ENCODE peak calls at places on chromosome 12, in ten cellular contexts. O is RWPE2; I is HFF-Myc; K is foreskin fibroblast; T is CD8-positive, alpha-beta T cell; C is epithelial cell of esophagus; F is SK-N-SH; L is tibial artery; E is mucosa of descending colon; B is IMR-90. Z is an unnamed sample.

GRCh38 chr12:70960484-70960883 is 39.9 kb upstream of the PTPRR start:
- DNase-seq in O (no peak), I (no peak), K (no peak), T (no peak), C (peak), F (no peak), L (no peak), E (no peak), B (no peak), Z (no peak)

GRCh38 chr12:53725824-53726223 is 1.4 kb downstream of the CALCOCO1 start:
- DNase-seq in O (no peak), I (no peak), K (peak), T (no peak), C (peak), F (no peak), L (peak), E (no peak), B (peak), Z (no peak)

GRCh38 chr12:53172352-53172751 is 8.2 kb upstream of the ZNF740 start:
- DNase-seq in O (no peak), I (no peak), K (peak), T (no peak), C (peak), F (no peak), L (no peak), E (no peak), B (peak), Z (no peak)

GRCh38 chr12:116454950-116455447 is 104.2 kb upstream of the MAP1LC3B2 start:
- DNase-seq in O (peak), I (peak), K (peak), T (no peak), C (peak), F (no peak), L (no peak), E (no peak), B (peak), Z (no peak)

GRCh38 chr12:92412931-92413685 is 267.5 kb upstream of the BTG1 start:
- DNase-seq in O (no peak), I (no peak), K (peak), T (no peak), C (no peak), F (no peak), L (no peak), E (no peak), B (peak), Z (no peak)

GRCh38 chr12:30108666-30109065 is 324.9 kb upstream of the TMTC1 start:
- DNase-seq in O (no peak), I (no peak), K (no peak), T (no peak), C (no peak), F (no peak), L (no peak), E (no peak), B (no peak), Z (no peak)

GRCh38 chr12:114636723-114637480 is 47.1 kb downstream of the TBX3 start:
- DNase-seq in O (no peak), I (no peak), K (peak), T (no peak), C (peak), F (peak), L (no peak), E (no peak), B (peak), Z (no peak)

GRCh38 chr12:22505826-22506225 is 38.5 kb downstream of the C2CD5 start:
- DNase-seq in O (no peak), I (no peak), K (no peak), T (no peak), C (no peak), F (no peak), L (no peak), E (no peak), B (no peak), Z (no peak)

GRCh38 chr12:53078425-53079225 is 565 bp downstream of the SPRYD3 start:
- DNase-seq in O (no peak), I (no peak), K (peak), T (no peak), C (peak), F (no peak), L (peak), E (no peak), B (peak), Z (peak)

GRCh38 chr12:130192667-130193345 is 30.5 kb downstream of the FZD10 start:
- DNase-seq in O (no peak), I (no peak), K (no peak), T (no peak), C (peak), F (no peak), L (no peak), E (no peak), B (no peak), Z (no peak)

GRCh38 chr12:138171-138897 is 71.8 kb downstream of the IQSEC3 start:
- DNase-seq in O (no peak), I (no peak), K (no peak), T (no peak), C (no peak), F (no peak), L (no peak), E (no peak), B (no peak), Z (no peak)

GRCh38 chr12:4450551-4451112 is 5.0 kb upstream of the FGF6 start:
- DNase-seq in O (no peak), I (no peak), K (no peak), T (no peak), C (no peak), F (no peak), L (no peak), E (no peak), B (no peak), Z (no peak)

GRCh38 chr12:15188136-15188535 is 33.1 kb downstream of the RERG start:
- DNase-seq in O (no peak), I (no peak), K (no peak), T (no peak), C (no peak), F (no peak), L (no peak), E (no peak), B (no peak), Z (no peak)

GRCh38 chr12:130961921-130962326 is 8.2 kb downstream of the ADGRD1 start:
- DNase-seq in O (no peak), I (no peak), K (no peak), T (no peak), C (no peak), F (peak), L (no peak), E (no peak), B (no peak), Z (no peak)

GRCh38 chr12:52213541-52214420 is 19.3 kb upstream of the KRT7 start:
- DNase-seq in O (peak), I (no peak), K (peak), T (peak), C (peak), F (peak), L (peak), E (peak), B (peak), Z (no peak)

GRCh38 chr12:90842477-90842876 is 112.5 kb downstream of the CCER1 start:
- DNase-seq in O (no peak), I (no peak), K (no peak), T (no peak), C (peak), F (no peak), L (no peak), E (no peak), B (no peak), Z (no peak)

GRCh38 chr12:121009744-121010143 is 6.5 kb downstream of the C12orf43 start:
- DNase-seq in O (no peak), I (no peak), K (peak), T (no peak), C (peak), F (no peak), L (no peak), E (no peak), B (peak), Z (no peak)

GRCh38 chr12:93380480-93381121 is 2.9 kb downstream of the NUDT4 start:
- DNase-seq in O (no peak), I (no peak), K (peak), T (no peak), C (peak), F (peak), L (no peak), E (no peak), B (peak), Z (no peak)

GRCh38 chr12:58882796-58883195 is 37.5 kb downstream of the LRIG3 start:
- DNase-seq in O (no peak), I (no peak), K (no peak), T (no peak), C (no peak), F (no peak), L (no peak), E (no peak), B (no peak), Z (no peak)

GRCh38 chr12:67434653-67435375 is 165.7 kb downstream of the CAND1 start:
- DNase-seq in O (no peak), I (peak), K (peak), T (no peak), C (peak), F (no peak), L (no peak), E (no peak), B (peak), Z (no peak)

GRCh38 chr12:27280412-27280811 is 36.3 kb downstream of the STK38L start:
- DNase-seq in O (no peak), I (no peak), K (no peak), T (no peak), C (no peak), F (no peak), L (no peak), E (no peak), B (no peak), Z (no peak)

GRCh38 chr12:104215638-104216297 is at the start of gene TXNRD1:
- DNase-seq in O (peak), I (no peak), K (peak), T (peak), C (peak), F (no peak), L (peak), E (peak), B (peak), Z (peak)

GRCh38 chr12:96194901-96195844 is 998 bp downstream of the ELK3 start:
- DNase-seq in O (no peak), I (peak), K (peak), T (peak), C (peak), F (peak), L (peak), E (peak), B (peak), Z (peak)

GRCh38 chr12:47277972-47278448 is 198.3 kb upstream of the AMIGO2 start:
- DNase-seq in O (no peak), I (peak), K (peak), T (no peak), C (peak), F (no peak), L (no peak), E (no peak), B (peak), Z (no peak)

GRCh38 chr12:29709641-29710040 is 74.1 kb downstream of the TMTC1 start:
- DNase-seq in O (no peak), I (no peak), K (no peak), T (no peak), C (no peak), F (no peak), L (no peak), E (no peak), B (no peak), Z (no peak)

DNA sequence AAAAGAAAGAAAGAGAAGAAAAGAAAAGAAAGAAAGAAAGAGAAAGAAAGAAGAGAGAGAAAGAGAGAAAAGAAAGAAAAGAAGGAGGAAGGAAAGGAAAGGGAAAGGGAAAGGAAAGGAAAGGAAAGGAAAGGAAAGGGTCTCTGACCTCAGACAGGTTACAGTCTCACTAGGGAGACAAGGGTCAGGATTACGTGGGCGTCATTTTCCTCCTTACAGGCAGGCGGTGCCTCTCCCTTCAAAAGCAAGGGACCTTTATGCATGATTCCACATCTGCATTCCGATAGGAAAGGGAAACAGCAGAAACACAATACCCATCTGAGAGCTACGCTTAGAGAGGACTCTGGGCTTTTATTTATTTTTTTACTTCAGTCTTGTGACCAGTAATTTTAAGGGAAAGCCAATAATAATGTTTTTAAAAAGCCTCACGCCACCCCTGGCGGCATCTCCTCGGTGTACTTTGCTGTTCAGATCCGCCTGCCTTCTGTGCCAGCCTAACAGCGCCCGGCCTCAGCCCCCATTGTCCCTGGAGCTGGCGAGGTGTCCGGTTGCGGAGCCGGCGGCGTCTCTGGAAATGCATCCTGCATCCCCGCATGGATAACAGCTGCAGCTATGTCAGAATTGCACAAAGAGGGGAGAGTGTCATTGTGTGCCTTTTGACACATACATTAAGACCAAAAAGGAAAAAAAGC is 882 bp upstream of the HIP1R start:
- DNase-seq in O (peak), I (no peak), K (peak), T (no peak), C (peak), F (peak), L (peak), E (peak), B (peak), Z (no peak)
- H3K4me3 ChIP-seq in O (peak), I (peak), K (peak), T (peak), C (peak), F (peak), L (peak), E (no peak), B (peak), Z (peak)

GRCh38 chr12:65822732-65823480 is 1.4 kb upstream of the HMGA2 start:
- DNase-seq in O (peak), I (peak), K (peak), T (no peak), C (peak), F (peak), L (no peak), E (peak), B (peak), Z (no peak)
- H3K4me3 ChIP-seq in O (peak), I (peak), K (peak), T (no peak), C (peak), F (peak), L (no peak), E (no peak), B (peak), Z (no peak)

GRCh38 chr12:76014007-76014406 is 17.6 kb downstream of the PHLDA1 start:
- DNase-seq in O (no peak), I (no peak), K (no peak), T (no peak), C (no peak), F (peak), L (no peak), E (no peak), B (no peak), Z (no peak)

GRCh38 chr12:76012656-76013055 is 18.9 kb downstream of the PHLDA1 start:
- DNase-seq in O (no peak), I (no peak), K (no peak), T (no peak), C (no peak), F (no peak), L (no peak), E (no peak), B (no peak), Z (no peak)

GRCh38 chr12:76013603-76014002 is 18.0 kb downstream of the PHLDA1 start:
- DNase-seq in O (no peak), I (no peak), K (no peak), T (no peak), C (no peak), F (no peak), L (no peak), E (no peak), B (no peak), Z (no peak)

GRCh38 chr12:76008438-76008837 is 23.1 kb downstream of the PHLDA1 start:
- DNase-seq in O (no peak), I (no peak), K (no peak), T (no peak), C (no peak), F (no peak), L (no peak), E (no peak), B (no peak), Z (no peak)

DNA sequence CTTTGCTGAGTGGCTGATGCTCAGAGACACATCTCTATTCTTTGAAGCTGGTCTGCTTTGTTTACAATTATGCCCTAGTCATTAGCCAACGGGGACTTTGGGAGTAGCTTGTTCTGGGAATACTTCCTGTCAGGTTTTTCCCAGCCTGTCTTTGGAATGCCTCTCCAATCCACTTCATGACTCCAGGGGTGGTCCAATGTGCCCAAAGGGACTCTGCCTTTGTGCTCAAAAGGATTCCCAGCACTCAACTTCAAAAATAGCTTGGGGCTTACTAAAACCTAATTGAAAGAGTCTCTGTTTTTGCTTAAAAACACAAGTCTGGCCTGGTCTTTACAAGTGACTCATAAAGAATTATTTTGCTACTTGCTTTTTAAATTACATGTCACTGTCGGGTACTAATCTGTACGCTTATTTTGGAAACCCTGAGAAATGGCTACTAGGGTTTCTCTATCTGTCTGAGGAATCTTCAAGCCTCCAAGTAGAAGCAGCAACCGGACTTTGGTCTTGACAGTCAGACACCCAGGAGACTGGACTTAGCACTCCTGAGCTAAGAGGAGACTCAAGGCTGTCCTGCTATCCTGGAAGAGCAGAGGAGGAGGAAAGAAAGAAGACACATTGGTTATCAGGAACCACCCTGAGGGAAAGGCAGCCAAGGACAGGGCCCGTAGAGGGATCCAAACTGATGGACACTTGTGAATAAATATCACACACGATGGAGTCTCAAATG is 20.7 kb downstream of the PHLDA1 start:
- DNase-seq in O (no peak), I (no peak), K (peak), T (no peak), C (no peak), F (no peak), L (no peak), E (no peak), B (peak), Z (no peak)
- H3K4me3 ChIP-seq in O (no peak), I (no peak), K (no peak), T (no peak), C (no peak), F (no peak), L (no peak), E (no peak), B (no peak), Z (no peak)

GRCh38 chr12:106584104-106585064 is 1.6 kb downstream of the RFX4 start:
- DNase-seq in O (no peak), I (no peak), K (no peak), T (no peak), C (no peak), F (peak), L (no peak), E (no peak), B (no peak), Z (no peak)
- H3K4me3 ChIP-seq in O (no peak), I (no peak), K (no peak), T (no peak), C (no peak), F (no peak), L (no peak), E (no peak), B (no peak), Z (no peak)

GRCh38 chr12:94648578-94648977 is 1.8 kb downstream of the TMCC3 start:
- DNase-seq in O (no peak), I (no peak), K (peak), T (no peak), C (peak), F (no peak), L (no peak), E (no peak), B (no peak), Z (no peak)
- H3K4me3 ChIP-seq in O (peak), I (no peak), K (no peak), T (no peak), C (peak), F (no peak), L (peak), E (no peak), B (no peak), Z (no peak)

DNA sequence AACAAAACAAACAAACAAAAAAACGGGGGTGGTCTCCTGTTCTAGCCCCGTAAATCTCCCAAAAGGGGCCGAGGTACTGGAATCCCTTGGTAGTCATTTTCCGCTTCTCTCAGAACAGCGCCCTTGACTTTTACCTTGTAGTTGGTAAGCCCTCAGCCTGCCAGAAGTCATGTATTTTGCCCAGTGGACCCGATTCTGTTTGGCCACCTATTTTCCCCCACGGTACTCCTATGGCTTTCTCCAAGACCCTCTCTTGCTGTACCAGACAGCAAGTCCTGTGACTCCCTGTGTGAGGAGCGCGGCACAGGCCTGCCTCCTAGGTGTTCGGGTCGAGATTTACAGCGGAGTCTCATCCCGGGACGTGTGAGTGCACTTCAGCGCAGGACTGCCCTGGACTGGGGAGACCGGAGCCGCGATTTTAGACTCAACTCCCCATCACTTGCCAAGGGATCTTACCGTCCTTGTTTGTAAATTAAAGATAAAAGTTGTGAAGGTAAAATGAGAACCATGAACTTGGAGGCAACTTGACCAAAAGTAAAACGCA is 1.1 kb upstream of the MBD6 start:
- DNase-seq in O (no peak), I (no peak), K (peak), T (peak), C (peak), F (no peak), L (peak), E (peak), B (peak), Z (no peak)
- H3K4me3 ChIP-seq in O (peak), I (peak), K (peak), T (peak), C (no peak), F (peak), L (peak), E (no peak), B (no peak), Z (peak)

GRCh38 chr12:111163422-111163821 is 205.5 kb downstream of the PHETA1 start:
- DNase-seq in O (no peak), I (no peak), K (no peak), T (no peak), C (no peak), F (no peak), L (no peak), E (no peak), B (no peak), Z (no peak)
- H3K4me3 ChIP-seq in O (no peak), I (no peak), K (no peak), T (no peak), C (no peak), F (no peak), L (no peak), E (no peak), B (no peak), Z (no peak)

Z was measured in GM12864.